ENCODE peak calls at places on chromosomes 5 and 9, in ten cellular contexts. V is astrocyte of the spinal cord, N is tibial artery, U is epithelial cell of esophagus, A is cardiac fibroblast, Z is brain microvascular endothelial cell, Q is right atrium auricular region, I is cardiac muscle cell, L is psoas muscle, Y is PC-3. T is an unnamed sample.

GRCh38 chr9:75111019-75111622 is 22.8 kb downstream of the OSTF1 start:
- DNase-seq in Y (peak), I (no peak), V (no peak), Q (no peak), N (no peak), Z (no peak), L (no peak), A (no peak), U (peak), T (peak)

GRCh38 chr5:10607023-10607665 is 43.3 kb downstream of the ANKRD33B start:
- DNase-seq in A (peak), V (peak), N (no peak), Q (peak), U (no peak), Z (peak), I (peak), L (no peak), Y (no peak), T (no peak)

GRCh38 chr5:157177935-157178334 is 2.7 kb upstream of the ITK start:
- DNase-seq in A (no peak), V (no peak), Q (peak), L (no peak), I (no peak), Z (no peak), U (no peak), N (no peak), Y (peak), T (no peak)

GRCh38 chr5:179883163-179883562 is 24.5 kb downstream of the TBC1D9B start:
- DNase-seq in Z (no peak), N (no peak), U (no peak), V (no peak), Q (no peak), A (no peak), L (no peak), Y (no peak), I (no peak), T (no peak)

GRCh38 chr5:168114444-168115017 is 176.9 kb upstream of the WWC1 start:
- DNase-seq in Q (no peak), U (peak), L (no peak), N (no peak), V (peak), Z (peak), A (peak), Y (peak), I (peak), T (peak)

GRCh38 chr9:89619019-89619418 is 14.2 kb downstream of the GADD45G start:
- DNase-seq in Y (no peak), V (no peak), L (no peak), I (no peak), U (no peak), Z (no peak), N (no peak), A (no peak), Q (no peak), T (no peak)

GRCh38 chr9:20929276-20929675 is 102.2 kb downstream of the HACD4 start:
- DNase-seq in Q (no peak), N (no peak), I (no peak), Z (no peak), V (no peak), A (no peak), U (no peak), L (no peak), Y (no peak), T (no peak)

GRCh38 chr5:72224946-72225427 is 95.1 kb downstream of the MRPS27 start:
- DNase-seq in Z (peak), V (peak), L (no peak), Y (no peak), A (peak), I (no peak), Q (no peak), U (no peak), N (no peak), T (no peak)

GRCh38 chr9:99464568-99464967 is 242.5 kb downstream of the SEC61B start:
- DNase-seq in U (no peak), N (no peak), Q (no peak), I (no peak), V (no peak), A (no peak), Y (no peak), L (no peak), Z (no peak), T (no peak)

GRCh38 chr5:82106806-82107205 is 135.0 kb downstream of the ATG10 start:
- DNase-seq in Q (no peak), A (peak), N (no peak), V (no peak), Z (no peak), Y (no peak), U (no peak), I (no peak), L (no peak), T (no peak)

GRCh38 chr9:127050152-127050551 is 72.3 kb downstream of the ANGPTL2 start:
- DNase-seq in U (no peak), N (no peak), I (no peak), Y (no peak), Z (no peak), A (no peak), Q (no peak), V (no peak), L (no peak), T (no peak)

GRCh38 chr9:112120471-112120925 is 54.6 kb downstream of the SUSD1 start:
- DNase-seq in U (peak), L (no peak), A (no peak), N (no peak), Q (no peak), I (no peak), V (no peak), Z (no peak), Y (no peak), T (peak)

DNA sequence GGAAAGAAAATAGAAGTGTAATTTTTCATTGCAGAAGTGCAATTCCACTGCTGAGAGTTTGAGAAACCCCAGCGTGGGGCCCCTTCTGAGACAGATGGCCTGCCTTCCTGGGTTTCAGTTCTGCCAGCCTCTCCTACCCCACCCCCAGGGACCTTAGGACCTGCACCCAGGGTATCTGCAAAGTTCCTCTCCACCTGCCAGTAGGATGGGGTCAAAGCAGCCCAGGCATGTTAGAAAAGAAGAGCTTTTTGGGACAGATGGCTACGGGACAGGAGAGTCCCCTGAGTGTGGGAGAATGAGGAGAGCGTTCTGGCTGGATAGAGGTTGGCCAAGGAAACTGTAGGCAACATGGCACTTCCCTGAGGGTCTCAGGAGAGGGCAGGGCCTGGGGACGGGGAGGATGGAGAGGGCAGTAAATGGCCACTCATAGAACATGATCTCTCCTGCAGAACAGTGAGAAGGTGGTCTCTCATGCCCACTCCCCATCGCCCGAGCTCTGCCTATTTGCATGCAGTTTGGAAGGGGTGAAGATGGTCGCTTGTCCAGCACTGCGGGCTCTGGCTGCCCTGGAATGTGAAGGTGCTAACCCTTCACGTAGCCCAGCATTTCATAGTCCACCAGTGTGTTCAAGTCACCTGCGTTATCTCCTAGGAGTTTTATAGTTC is 347 bp upstream of the TIFAB start:
- DNase-seq in N (no peak), L (no peak), Z (no peak), Q (no peak), A (no peak), I (no peak), Y (no peak), U (no peak), V (no peak), T (no peak)
- TF ChIP-seq CTCF in N (no peak), L (no peak), Z (no peak), Q (no peak), A (no peak), I (no peak), Y (no peak), U (no peak), V (no peak), T (no peak)

GRCh38 chr9:617441-618085 is 223.9 kb upstream of the DMRT1 start:
- DNase-seq in Q (no peak), A (no peak), L (no peak), V (no peak), N (no peak), Y (no peak), I (peak), Z (no peak), U (no peak), T (peak)

GRCh38 chr9:615756-616155 is 225.7 kb upstream of the DMRT1 start:
- DNase-seq in Q (no peak), L (no peak), U (peak), V (no peak), Y (no peak), Z (no peak), A (no peak), N (no peak), I (no peak), T (peak)

GRCh38 chr9:613771-614347 is 227.6 kb upstream of the DMRT1 start:
- DNase-seq in U (peak), Q (peak), A (peak), Z (peak), V (peak), L (peak), I (peak), N (peak), Y (peak), T (peak)

GRCh38 chr9:616694-617093 is 224.8 kb upstream of the DMRT1 start:
- DNase-seq in Z (no peak), V (no peak), A (no peak), U (no peak), N (no peak), L (no peak), Q (no peak), Y (peak), I (no peak), T (no peak)

DNA sequence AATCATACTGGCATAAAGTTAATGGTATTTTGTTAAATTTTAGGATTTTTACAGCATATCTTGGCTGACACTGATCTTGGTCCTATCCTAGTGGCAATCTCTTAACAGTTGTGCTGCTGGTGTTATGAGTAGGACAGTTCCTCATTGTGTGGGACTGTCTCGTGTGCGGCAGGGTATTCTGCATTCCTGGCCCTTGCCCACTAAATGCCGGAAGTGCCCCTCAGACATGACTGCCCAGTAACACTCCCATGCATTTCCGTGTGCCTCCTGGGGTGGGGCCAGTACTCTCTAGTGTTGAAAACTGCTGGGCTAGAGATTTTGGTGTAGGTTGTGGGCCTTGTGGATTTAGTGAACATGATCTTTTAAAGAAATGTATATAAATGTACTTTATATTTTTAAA is 227.1 kb upstream of the DMRT1 start:
- DNase-seq in Y (no peak), U (no peak), N (peak), Z (no peak), Q (no peak), L (no peak), V (no peak), A (peak), I (no peak), T (no peak)
- H3K4me3 ChIP-seq in Y (no peak), U (no peak), N (no peak), Z (no peak), Q (no peak), L (peak), V (no peak), A (no peak), I (no peak), T (no peak)

GRCh38 chr9:28651050-28651722 is 1077.9 kb upstream of the C9orf72 start:
- DNase-seq in Z (no peak), V (no peak), Y (peak), U (no peak), I (no peak), A (no peak), L (no peak), N (no peak), Q (no peak), T (no peak)

GRCh38 chr9:28650327-28650726 is 1077.0 kb upstream of the C9orf72 start:
- DNase-seq in Z (no peak), U (no peak), L (no peak), Q (no peak), A (no peak), Y (no peak), V (no peak), N (no peak), I (no peak), T (no peak)

GRCh38 chr9:28648723-28649122 is 1075.4 kb upstream of the C9orf72 start:
- DNase-seq in L (no peak), U (peak), V (no peak), Q (no peak), Y (peak), A (no peak), Z (no peak), I (peak), N (no peak), T (peak)
- TF ChIP-seq CTCF in L (no peak), U (peak), V (peak), Q (no peak), Y (peak), A (no peak), Z (peak), I (no peak), N (no peak), T (peak)

GRCh38 chr9:96219615-96220257 is 82.2 kb downstream of the HSD17B3 start:
- DNase-seq in U (peak), N (peak), Y (no peak), L (peak), I (no peak), Q (peak), Z (no peak), V (no peak), A (peak), T (peak)
- H3K4me3 ChIP-seq in U (no peak), N (peak), Y (no peak), L (peak), I (no peak), Q (no peak), Z (no peak), V (no peak), A (no peak), T (no peak)

DNA sequence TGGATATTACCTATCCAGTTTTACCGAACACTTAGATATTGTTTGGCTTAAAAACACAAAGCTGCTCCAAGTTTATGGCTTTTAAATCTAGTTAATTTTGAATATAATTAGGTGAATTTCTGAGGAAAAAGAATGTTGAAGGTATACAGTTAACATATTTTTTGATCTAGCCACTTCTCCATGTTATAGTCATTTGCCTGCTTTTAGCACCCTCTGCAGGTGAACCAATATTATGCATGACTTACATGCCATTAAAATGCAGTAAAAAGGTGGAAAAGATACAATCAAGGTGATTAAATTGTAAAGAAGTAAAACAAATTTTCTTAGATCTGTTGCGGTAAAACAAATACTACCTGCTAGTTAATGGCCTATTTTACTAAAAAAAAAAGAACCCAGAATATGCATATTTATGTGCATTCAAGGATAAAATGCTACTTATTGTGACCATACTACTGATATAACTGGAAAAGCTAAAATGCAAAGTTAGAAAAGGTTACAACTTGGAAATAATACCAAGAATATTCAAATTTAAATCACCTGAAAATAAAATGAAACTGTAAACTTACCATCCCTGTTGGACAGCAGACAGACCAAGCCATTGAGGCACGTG is 132.1 kb downstream of the AP3B1 start:
- DNase-seq in A (peak), N (no peak), V (peak), I (peak), Y (peak), L (no peak), Q (no peak), Z (peak), U (peak), T (peak)
- TF ChIP-seq CTCF in A (peak), N (peak), V (peak), I (peak), Y (peak), L (peak), Q (peak), Z (peak), U (peak), T (peak)

GRCh38 chr5:45694255-45694834 is 1.8 kb downstream of the HCN1 start:
- DNase-seq in V (peak), Q (no peak), U (peak), I (peak), Z (no peak), Y (peak), L (no peak), A (no peak), N (no peak), T (no peak)

GRCh38 chr5:45695680-45696093 is 493 bp downstream of the HCN1 start:
- DNase-seq in Y (no peak), A (no peak), Q (no peak), I (peak), L (no peak), U (no peak), V (no peak), Z (no peak), N (no peak), T (no peak)

GRCh38 chr5:45691656-45692055 is 4.5 kb downstream of the HCN1 start:
- DNase-seq in Y (no peak), U (no peak), Z (no peak), N (no peak), L (no peak), A (no peak), I (no peak), V (no peak), Q (no peak), T (no peak)

GRCh38 chr5:45695011-45695667 is 1.0 kb downstream of the HCN1 start:
- DNase-seq in U (no peak), A (no peak), N (no peak), Q (no peak), V (no peak), Z (no peak), Y (no peak), I (peak), L (peak), T (no peak)

DNA sequence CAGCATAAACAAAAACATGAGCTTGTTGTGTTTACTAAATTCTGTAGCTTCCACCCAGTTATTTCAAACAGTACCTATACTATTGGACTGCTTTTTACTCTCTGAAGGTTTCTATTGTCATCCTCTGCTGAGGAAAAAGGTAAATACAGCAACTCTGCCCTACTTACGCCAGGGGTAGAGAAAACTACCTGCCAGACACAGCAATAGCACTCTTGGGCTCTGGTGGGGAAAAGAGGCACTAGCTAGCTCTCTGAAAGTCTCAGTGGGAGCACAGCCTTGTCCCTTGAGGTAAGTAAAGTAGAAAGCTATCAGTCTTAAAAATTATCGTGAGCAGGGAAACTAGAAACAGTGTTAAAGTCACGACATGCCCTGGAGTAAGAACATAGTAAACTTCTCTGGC is 3.7 kb downstream of the HCN1 start:
- DNase-seq in L (no peak), U (no peak), Y (no peak), V (no peak), I (no peak), Q (no peak), N (no peak), Z (no peak), A (no peak), T (no peak)
- H3K4me3 ChIP-seq in L (no peak), U (no peak), Y (no peak), V (no peak), I (no peak), Q (no peak), N (no peak), Z (no peak), A (no peak), T (no peak)

GRCh38 chr5:143757116-143757515 is 54.8 kb upstream of the HMHB1 start:
- DNase-seq in N (no peak), V (no peak), Q (no peak), I (no peak), A (no peak), Z (no peak), U (no peak), Y (no peak), L (no peak), T (no peak)

GRCh38 chr5:143749581-143750204 is 62.3 kb upstream of the HMHB1 start:
- DNase-seq in I (no peak), Y (no peak), N (no peak), V (no peak), U (no peak), A (no peak), L (no peak), Z (no peak), Q (no peak), T (no peak)

GRCh38 chr5:143755969-143756368 is 56.0 kb upstream of the HMHB1 start:
- DNase-seq in V (no peak), U (no peak), N (no peak), Z (no peak), I (no peak), L (no peak), Y (no peak), A (no peak), Q (no peak), T (no peak)

GRCh38 chr5:143752165-143752564 is 59.8 kb upstream of the HMHB1 start:
- DNase-seq in L (no peak), Y (no peak), Q (no peak), U (no peak), I (no peak), Z (no peak), A (no peak), V (no peak), N (no peak), T (no peak)

GRCh38 chr5:143751342-143751741 is 60.6 kb upstream of the HMHB1 start:
- DNase-seq in Z (no peak), N (no peak), L (no peak), V (no peak), A (no peak), U (no peak), Q (no peak), Y (no peak), I (no peak), T (no peak)
- TF ChIP-seq CTCF in Z (no peak), N (no peak), L (no peak), V (no peak), A (no peak), U (no peak), Q (no peak), Y (no peak), I (no peak), T (no peak)

GRCh38 chr9:98105006-98105405 is 14.0 kb downstream of the TRIM14 start:
- DNase-seq in N (no peak), L (no peak), V (no peak), I (no peak), U (no peak), Q (no peak), A (no peak), Y (no peak), Z (no peak), T (no peak)

GRCh38 chr9:98109052-98109451 is 10.0 kb downstream of the TRIM14 start:
- DNase-seq in L (no peak), U (no peak), I (no peak), V (no peak), Y (no peak), A (no peak), N (no peak), Q (no peak), Z (no peak), T (no peak)

GRCh38 chr9:98108540-98109031 is 10.4 kb downstream of the TRIM14 start:
- DNase-seq in Z (no peak), L (no peak), V (no peak), U (no peak), I (no peak), Q (no peak), N (no peak), A (no peak), Y (no peak), T (no peak)

GRCh38 chr9:98104445-98104881 is 14.6 kb downstream of the TRIM14 start:
- DNase-seq in Q (no peak), L (no peak), V (no peak), U (no peak), N (no peak), Y (no peak), Z (no peak), I (no peak), A (no peak), T (no peak)

GRCh38 chr9:98107926-98108325 is 11.1 kb downstream of the TRIM14 start:
- DNase-seq in Q (no peak), U (no peak), Z (no peak), N (no peak), Y (no peak), L (no peak), V (no peak), A (no peak), I (no peak), T (no peak)
- H3K4me3 ChIP-seq in Q (no peak), U (no peak), Z (no peak), N (no peak), Y (no peak), L (no peak), V (no peak), A (no peak), I (no peak), T (no peak)

GRCh38 chr5:163489055-163489744 is 16.2 kb upstream of the MAT2B start:
- DNase-seq in V (no peak), I (no peak), N (no peak), Y (peak), L (no peak), U (peak), Z (peak), Q (no peak), A (peak), T (peak)
- TF ChIP-seq CTCF in V (peak), I (peak), N (no peak), Y (peak), L (no peak), U (peak), Z (peak), Q (no peak), A (peak), T (peak)